ENCODE peak calls at places on chromosomes 5 and 9, in eight cellular contexts. One of them, this sample, is unnamed.

GRCh38 chr9:104386425-104387069 is 117.5 kb upstream of the OR13F1 start:
- DNase-seq in stimulated activated CD4-positive, alpha-beta T cell treated with anti-CD3 and anti-CD28 coated beads, Interleukin-1b, Interleukin-23, amount 100 ng/mL, for 1 hour: no peak
- DNase-seq in nephron progenitor cell: no peak
- DNase-seq in activated T-helper 2 cell treated with anti-CD3 and anti-CD28 coated beads, Interferon-gamma antibody, Interleukin-2, Interleukin-4, amounts not matched to agents 10 μg/mL and 5 μg/mL and 100 μg/mL, durations not matched to agents 14 hours and 24 hours and 36 hours: no peak
- DNase-seq in RPMI8226: peak
- DNase-seq in activated naive CD8-positive, alpha-beta T cell treated with anti-CD3 and anti-CD28 coated beads for 36 hours: no peak
- DNase-seq in adipocyte: peak
- DNase-seq in B cell: no peak
- DNase-seq in this sample: no peak

GRCh38 chr9:99680191-99680590 is 141.5 kb upstream of the NR4A3 start:
- DNase-seq in stimulated activated CD4-positive, alpha-beta T cell treated with anti-CD3 and anti-CD28 coated beads, Interleukin-1b, Interleukin-23, amount 100 ng/mL, for 1 hour: no peak
- DNase-seq in nephron progenitor cell: no peak
- DNase-seq in activated T-helper 2 cell treated with anti-CD3 and anti-CD28 coated beads, Interferon-gamma antibody, Interleukin-2, Interleukin-4, amounts not matched to agents 10 μg/mL and 5 μg/mL and 100 μg/mL, durations not matched to agents 14 hours and 24 hours and 36 hours: no peak
- DNase-seq in RPMI8226: no peak
- DNase-seq in activated naive CD8-positive, alpha-beta T cell treated with anti-CD3 and anti-CD28 coated beads for 36 hours: no peak
- DNase-seq in adipocyte: peak
- DNase-seq in B cell: no peak
- DNase-seq in this sample: no peak

GRCh38 chr5:6820851-6821479 is 107.7 kb downstream of the TENT4A start:
- DNase-seq in stimulated activated CD4-positive, alpha-beta T cell treated with anti-CD3 and anti-CD28 coated beads, Interleukin-1b, Interleukin-23, amount 100 ng/mL, for 1 hour: peak
- DNase-seq in nephron progenitor cell: peak
- DNase-seq in activated T-helper 2 cell treated with anti-CD3 and anti-CD28 coated beads, Interferon-gamma antibody, Interleukin-2, Interleukin-4, amounts not matched to agents 10 μg/mL and 5 μg/mL and 100 μg/mL, durations not matched to agents 14 hours and 24 hours and 36 hours: peak
- DNase-seq in RPMI8226: peak
- DNase-seq in activated naive CD8-positive, alpha-beta T cell treated with anti-CD3 and anti-CD28 coated beads for 36 hours: peak
- DNase-seq in adipocyte: no peak
- DNase-seq in B cell: no peak
- DNase-seq in this sample: peak

GRCh38 chr9:89883401-89884341 is 278.9 kb downstream of the GADD45G start:
- DNase-seq in stimulated activated CD4-positive, alpha-beta T cell treated with anti-CD3 and anti-CD28 coated beads, Interleukin-1b, Interleukin-23, amount 100 ng/mL, for 1 hour: no peak
- DNase-seq in nephron progenitor cell: no peak
- DNase-seq in activated T-helper 2 cell treated with anti-CD3 and anti-CD28 coated beads, Interferon-gamma antibody, Interleukin-2, Interleukin-4, amounts not matched to agents 10 μg/mL and 5 μg/mL and 100 μg/mL, durations not matched to agents 14 hours and 24 hours and 36 hours: no peak
- DNase-seq in RPMI8226: no peak
- DNase-seq in activated naive CD8-positive, alpha-beta T cell treated with anti-CD3 and anti-CD28 coated beads for 36 hours: no peak
- DNase-seq in adipocyte: no peak
- DNase-seq in B cell: no peak
- DNase-seq in this sample: peak

GRCh38 chr5:136811086-136811485 is 445.7 kb upstream of the TRPC7 start:
- DNase-seq in stimulated activated CD4-positive, alpha-beta T cell treated with anti-CD3 and anti-CD28 coated beads, Interleukin-1b, Interleukin-23, amount 100 ng/mL, for 1 hour: no peak
- DNase-seq in nephron progenitor cell: no peak
- DNase-seq in activated T-helper 2 cell treated with anti-CD3 and anti-CD28 coated beads, Interferon-gamma antibody, Interleukin-2, Interleukin-4, amounts not matched to agents 10 μg/mL and 5 μg/mL and 100 μg/mL, durations not matched to agents 14 hours and 24 hours and 36 hours: no peak
- DNase-seq in RPMI8226: no peak
- DNase-seq in activated naive CD8-positive, alpha-beta T cell treated with anti-CD3 and anti-CD28 coated beads for 36 hours: no peak
- DNase-seq in adipocyte: peak
- DNase-seq in B cell: no peak
- DNase-seq in this sample: no peak

GRCh38 chr9:87640385-87640795 is 85.5 kb upstream of the CTSL start:
- DNase-seq in stimulated activated CD4-positive, alpha-beta T cell treated with anti-CD3 and anti-CD28 coated beads, Interleukin-1b, Interleukin-23, amount 100 ng/mL, for 1 hour: no peak
- DNase-seq in nephron progenitor cell: no peak
- DNase-seq in activated T-helper 2 cell treated with anti-CD3 and anti-CD28 coated beads, Interferon-gamma antibody, Interleukin-2, Interleukin-4, amounts not matched to agents 10 μg/mL and 5 μg/mL and 100 μg/mL, durations not matched to agents 14 hours and 24 hours and 36 hours: no peak
- DNase-seq in RPMI8226: no peak
- DNase-seq in activated naive CD8-positive, alpha-beta T cell treated with anti-CD3 and anti-CD28 coated beads for 36 hours: no peak
- DNase-seq in adipocyte: peak
- DNase-seq in B cell: no peak
- DNase-seq in this sample: no peak

GRCh38 chr9:134778841-134779411 is 101.7 kb upstream of the FCN2 start:
- DNase-seq in stimulated activated CD4-positive, alpha-beta T cell treated with anti-CD3 and anti-CD28 coated beads, Interleukin-1b, Interleukin-23, amount 100 ng/mL, for 1 hour: no peak
- DNase-seq in nephron progenitor cell: peak
- DNase-seq in activated T-helper 2 cell treated with anti-CD3 and anti-CD28 coated beads, Interferon-gamma antibody, Interleukin-2, Interleukin-4, amounts not matched to agents 10 μg/mL and 5 μg/mL and 100 μg/mL, durations not matched to agents 14 hours and 24 hours and 36 hours: no peak
- DNase-seq in RPMI8226: peak
- DNase-seq in activated naive CD8-positive, alpha-beta T cell treated with anti-CD3 and anti-CD28 coated beads for 36 hours: no peak
- DNase-seq in adipocyte: peak
- DNase-seq in B cell: no peak
- DNase-seq in this sample: peak

GRCh38 chr9:129418451-129418850 is 202.4 kb downstream of the C9orf50 start:
- DNase-seq in stimulated activated CD4-positive, alpha-beta T cell treated with anti-CD3 and anti-CD28 coated beads, Interleukin-1b, Interleukin-23, amount 100 ng/mL, for 1 hour: no peak
- DNase-seq in nephron progenitor cell: no peak
- DNase-seq in activated T-helper 2 cell treated with anti-CD3 and anti-CD28 coated beads, Interferon-gamma antibody, Interleukin-2, Interleukin-4, amounts not matched to agents 10 μg/mL and 5 μg/mL and 100 μg/mL, durations not matched to agents 14 hours and 24 hours and 36 hours: no peak
- DNase-seq in RPMI8226: no peak
- DNase-seq in activated naive CD8-positive, alpha-beta T cell treated with anti-CD3 and anti-CD28 coated beads for 36 hours: no peak
- DNase-seq in adipocyte: no peak
- DNase-seq in B cell: no peak
- DNase-seq in this sample: no peak

GRCh38 chr9:4796988-4797956 is 4.5 kb downstream of the RCL1 start:
- DNase-seq in stimulated activated CD4-positive, alpha-beta T cell treated with anti-CD3 and anti-CD28 coated beads, Interleukin-1b, Interleukin-23, amount 100 ng/mL, for 1 hour: no peak
- DNase-seq in nephron progenitor cell: peak
- DNase-seq in activated T-helper 2 cell treated with anti-CD3 and anti-CD28 coated beads, Interferon-gamma antibody, Interleukin-2, Interleukin-4, amounts not matched to agents 10 μg/mL and 5 μg/mL and 100 μg/mL, durations not matched to agents 14 hours and 24 hours and 36 hours: no peak
- DNase-seq in RPMI8226: peak
- DNase-seq in activated naive CD8-positive, alpha-beta T cell treated with anti-CD3 and anti-CD28 coated beads for 36 hours: no peak
- DNase-seq in adipocyte: peak
- DNase-seq in B cell: no peak
- DNase-seq in this sample: no peak

GRCh38 chr5:97986069-97986468 is 787.4 kb upstream of the RGMB start:
- DNase-seq in stimulated activated CD4-positive, alpha-beta T cell treated with anti-CD3 and anti-CD28 coated beads, Interleukin-1b, Interleukin-23, amount 100 ng/mL, for 1 hour: no peak
- DNase-seq in nephron progenitor cell: no peak
- DNase-seq in activated T-helper 2 cell treated with anti-CD3 and anti-CD28 coated beads, Interferon-gamma antibody, Interleukin-2, Interleukin-4, amounts not matched to agents 10 μg/mL and 5 μg/mL and 100 μg/mL, durations not matched to agents 14 hours and 24 hours and 36 hours: no peak
- DNase-seq in RPMI8226: no peak
- DNase-seq in activated naive CD8-positive, alpha-beta T cell treated with anti-CD3 and anti-CD28 coated beads for 36 hours: no peak
- DNase-seq in adipocyte: no peak
- DNase-seq in B cell: no peak
- DNase-seq in this sample: no peak

GRCh38 chr5:107135391-107135790 is 535.3 kb downstream of the EFNA5 start:
- DNase-seq in stimulated activated CD4-positive, alpha-beta T cell treated with anti-CD3 and anti-CD28 coated beads, Interleukin-1b, Interleukin-23, amount 100 ng/mL, for 1 hour: no peak
- DNase-seq in nephron progenitor cell: no peak
- DNase-seq in activated T-helper 2 cell treated with anti-CD3 and anti-CD28 coated beads, Interferon-gamma antibody, Interleukin-2, Interleukin-4, amounts not matched to agents 10 μg/mL and 5 μg/mL and 100 μg/mL, durations not matched to agents 14 hours and 24 hours and 36 hours: no peak
- DNase-seq in RPMI8226: no peak
- DNase-seq in activated naive CD8-positive, alpha-beta T cell treated with anti-CD3 and anti-CD28 coated beads for 36 hours: no peak
- DNase-seq in adipocyte: peak
- DNase-seq in B cell: no peak
- DNase-seq in this sample: no peak

GRCh38 chr5:82584631-82585030 is 306.5 kb upstream of the RPS23 start:
- DNase-seq in stimulated activated CD4-positive, alpha-beta T cell treated with anti-CD3 and anti-CD28 coated beads, Interleukin-1b, Interleukin-23, amount 100 ng/mL, for 1 hour: no peak
- DNase-seq in nephron progenitor cell: no peak
- DNase-seq in activated T-helper 2 cell treated with anti-CD3 and anti-CD28 coated beads, Interferon-gamma antibody, Interleukin-2, Interleukin-4, amounts not matched to agents 10 μg/mL and 5 μg/mL and 100 μg/mL, durations not matched to agents 14 hours and 24 hours and 36 hours: no peak
- DNase-seq in RPMI8226: no peak
- DNase-seq in activated naive CD8-positive, alpha-beta T cell treated with anti-CD3 and anti-CD28 coated beads for 36 hours: no peak
- DNase-seq in adipocyte: no peak
- DNase-seq in B cell: no peak
- DNase-seq in this sample: no peak

GRCh38 chr5:2465383-2465782 is 286.1 kb downstream of the IRX2 start:
- DNase-seq in stimulated activated CD4-positive, alpha-beta T cell treated with anti-CD3 and anti-CD28 coated beads, Interleukin-1b, Interleukin-23, amount 100 ng/mL, for 1 hour: no peak
- DNase-seq in nephron progenitor cell: no peak
- DNase-seq in activated T-helper 2 cell treated with anti-CD3 and anti-CD28 coated beads, Interferon-gamma antibody, Interleukin-2, Interleukin-4, amounts not matched to agents 10 μg/mL and 5 μg/mL and 100 μg/mL, durations not matched to agents 14 hours and 24 hours and 36 hours: no peak
- DNase-seq in RPMI8226: peak
- DNase-seq in activated naive CD8-positive, alpha-beta T cell treated with anti-CD3 and anti-CD28 coated beads for 36 hours: no peak
- DNase-seq in adipocyte: no peak
- DNase-seq in B cell: no peak
- DNase-seq in this sample: no peak

GRCh38 chr9:2802494-2802921 is 41.4 kb downstream of the PUM3 start:
- DNase-seq in stimulated activated CD4-positive, alpha-beta T cell treated with anti-CD3 and anti-CD28 coated beads, Interleukin-1b, Interleukin-23, amount 100 ng/mL, for 1 hour: no peak
- DNase-seq in nephron progenitor cell: no peak
- DNase-seq in activated T-helper 2 cell treated with anti-CD3 and anti-CD28 coated beads, Interferon-gamma antibody, Interleukin-2, Interleukin-4, amounts not matched to agents 10 μg/mL and 5 μg/mL and 100 μg/mL, durations not matched to agents 14 hours and 24 hours and 36 hours: no peak
- DNase-seq in RPMI8226: no peak
- DNase-seq in activated naive CD8-positive, alpha-beta T cell treated with anti-CD3 and anti-CD28 coated beads for 36 hours: no peak
- DNase-seq in adipocyte: peak
- DNase-seq in B cell: no peak
- DNase-seq in this sample: no peak

GRCh38 chr5:168047043-168047668 is 244.3 kb upstream of the WWC1 start:
- DNase-seq in stimulated activated CD4-positive, alpha-beta T cell treated with anti-CD3 and anti-CD28 coated beads, Interleukin-1b, Interleukin-23, amount 100 ng/mL, for 1 hour: no peak
- DNase-seq in nephron progenitor cell: peak
- DNase-seq in activated T-helper 2 cell treated with anti-CD3 and anti-CD28 coated beads, Interferon-gamma antibody, Interleukin-2, Interleukin-4, amounts not matched to agents 10 μg/mL and 5 μg/mL and 100 μg/mL, durations not matched to agents 14 hours and 24 hours and 36 hours: no peak
- DNase-seq in RPMI8226: peak
- DNase-seq in activated naive CD8-positive, alpha-beta T cell treated with anti-CD3 and anti-CD28 coated beads for 36 hours: no peak
- DNase-seq in adipocyte: peak
- DNase-seq in B cell: no peak
- DNase-seq in this sample: peak

GRCh38 chr5:7869474-7870136 is 657 bp downstream of the MTRR start:
- DNase-seq in stimulated activated CD4-positive, alpha-beta T cell treated with anti-CD3 and anti-CD28 coated beads, Interleukin-1b, Interleukin-23, amount 100 ng/mL, for 1 hour: no peak
- DNase-seq in nephron progenitor cell: no peak
- DNase-seq in activated T-helper 2 cell treated with anti-CD3 and anti-CD28 coated beads, Interferon-gamma antibody, Interleukin-2, Interleukin-4, amounts not matched to agents 10 μg/mL and 5 μg/mL and 100 μg/mL, durations not matched to agents 14 hours and 24 hours and 36 hours: peak
- DNase-seq in RPMI8226: peak
- DNase-seq in activated naive CD8-positive, alpha-beta T cell treated with anti-CD3 and anti-CD28 coated beads for 36 hours: peak
- DNase-seq in adipocyte: peak
- DNase-seq in B cell: peak
- DNase-seq in this sample: no peak

GRCh38 chr9:27726244-27727141 is 153.2 kb upstream of the C9orf72 start:
- DNase-seq in stimulated activated CD4-positive, alpha-beta T cell treated with anti-CD3 and anti-CD28 coated beads, Interleukin-1b, Interleukin-23, amount 100 ng/mL, for 1 hour: peak
- DNase-seq in nephron progenitor cell: peak
- DNase-seq in activated T-helper 2 cell treated with anti-CD3 and anti-CD28 coated beads, Interferon-gamma antibody, Interleukin-2, Interleukin-4, amounts not matched to agents 10 μg/mL and 5 μg/mL and 100 μg/mL, durations not matched to agents 14 hours and 24 hours and 36 hours: peak
- DNase-seq in RPMI8226: peak
- DNase-seq in activated naive CD8-positive, alpha-beta T cell treated with anti-CD3 and anti-CD28 coated beads for 36 hours: peak
- DNase-seq in adipocyte: peak
- DNase-seq in B cell: no peak
- DNase-seq in this sample: peak

GRCh38 chr5:78075301-78075700 is 219.2 kb downstream of the AP3B1 start:
- DNase-seq in stimulated activated CD4-positive, alpha-beta T cell treated with anti-CD3 and anti-CD28 coated beads, Interleukin-1b, Interleukin-23, amount 100 ng/mL, for 1 hour: no peak
- DNase-seq in nephron progenitor cell: no peak
- DNase-seq in activated T-helper 2 cell treated with anti-CD3 and anti-CD28 coated beads, Interferon-gamma antibody, Interleukin-2, Interleukin-4, amounts not matched to agents 10 μg/mL and 5 μg/mL and 100 μg/mL, durations not matched to agents 14 hours and 24 hours and 36 hours: no peak
- DNase-seq in RPMI8226: no peak
- DNase-seq in activated naive CD8-positive, alpha-beta T cell treated with anti-CD3 and anti-CD28 coated beads for 36 hours: no peak
- DNase-seq in adipocyte: no peak
- DNase-seq in B cell: no peak
- DNase-seq in this sample: no peak

GRCh38 chr5:167995844-167996400 is 295.5 kb upstream of the WWC1 start:
- DNase-seq in stimulated activated CD4-positive, alpha-beta T cell treated with anti-CD3 and anti-CD28 coated beads, Interleukin-1b, Interleukin-23, amount 100 ng/mL, for 1 hour: no peak
- DNase-seq in nephron progenitor cell: no peak
- DNase-seq in activated T-helper 2 cell treated with anti-CD3 and anti-CD28 coated beads, Interferon-gamma antibody, Interleukin-2, Interleukin-4, amounts not matched to agents 10 μg/mL and 5 μg/mL and 100 μg/mL, durations not matched to agents 14 hours and 24 hours and 36 hours: no peak
- DNase-seq in RPMI8226: no peak
- DNase-seq in activated naive CD8-positive, alpha-beta T cell treated with anti-CD3 and anti-CD28 coated beads for 36 hours: no peak
- DNase-seq in adipocyte: no peak
- DNase-seq in B cell: no peak
- DNase-seq in this sample: no peak

GRCh38 chr5:66744040-66744439 is 147.8 kb downstream of the MAST4 start:
- DNase-seq in stimulated activated CD4-positive, alpha-beta T cell treated with anti-CD3 and anti-CD28 coated beads, Interleukin-1b, Interleukin-23, amount 100 ng/mL, for 1 hour: no peak
- DNase-seq in nephron progenitor cell: no peak
- DNase-seq in activated T-helper 2 cell treated with anti-CD3 and anti-CD28 coated beads, Interferon-gamma antibody, Interleukin-2, Interleukin-4, amounts not matched to agents 10 μg/mL and 5 μg/mL and 100 μg/mL, durations not matched to agents 14 hours and 24 hours and 36 hours: no peak
- DNase-seq in RPMI8226: no peak
- DNase-seq in activated naive CD8-positive, alpha-beta T cell treated with anti-CD3 and anti-CD28 coated beads for 36 hours: no peak
- DNase-seq in adipocyte: no peak
- DNase-seq in B cell: no peak
- DNase-seq in this sample: no peak

This sample was measured in ecto neural progenitor cell.